ENCODE peak calls at places on chromosomes 13 and 19, in five cellular contexts. U is bronchial epithelial cell, W is PC-3, X is uterus, A is Peyer's patch. E is an unnamed sample. For H3K27me3 and H3K36me3, the result is how much of the 10 kb centered on the place peaks cover.

GRCh38 chr13:52830946-52831345 is 17.5 kb downstream of the PCDH8 start:
- DNase-seq in U (peak), W (peak), X (no peak), A (no peak), E (no peak)

GRCh38 chr13:28401303-28402056 is 93.4 kb downstream of the FLT1 start:
- DNase-seq in U (no peak), W (peak), X (no peak), A (no peak), E (no peak)

GRCh38 chr13:97477824-97478223 is 43.9 kb downstream of the RAP2A start:
- DNase-seq in U (no peak), W (no peak), X (no peak), A (no peak), E (no peak)

GRCh38 chr19:52941941-52942370 is 18.7 kb upstream of the ZNF888 start:
- DNase-seq in U (peak), W (peak), X (peak), A (peak), E (peak)

GRCh38 chr13:23087884-23088283 is 92.9 kb upstream of the SGCG start:
- DNase-seq in U (peak), W (peak), X (no peak), A (no peak), E (peak)

GRCh38 chr13:47794963-47795362 is 206.1 kb downstream of the SUCLA2 start:
- DNase-seq in U (no peak), W (peak), X (no peak), A (no peak), E (no peak)

GRCh38 chr19:58007285-58007684 is 4.7 kb upstream of the ZNF606 start:
- DNase-seq in U (no peak), W (no peak), X (no peak), A (no peak), E (no peak)

GRCh38 chr19:44912854-44913253 is 1.6 kb upstream of the APOC1 start:
- DNase-seq in U (no peak), W (no peak), X (no peak), A (no peak), E (no peak)

GRCh38 chr19:17560205-17560595 is 4.8 kb downstream of the COLGALT1 start:
- DNase-seq in U (peak), W (no peak), X (peak), A (no peak), E (no peak)

GRCh38 chr13:34521166-34521565 is 420.9 kb upstream of the NBEA start:
- DNase-seq in U (no peak), W (no peak), X (no peak), A (no peak), E (no peak)

GRCh38 chr13:44825951-44826350 is 163.3 kb downstream of the NUFIP1 start:
- DNase-seq in U (no peak), W (no peak), X (no peak), A (no peak), E (no peak)

GRCh38 chr13:89940383-89940782 is 1407.1 kb upstream of the MIR17HG start:
- DNase-seq in U (no peak), W (no peak), X (no peak), A (no peak), E (no peak)

GRCh38 chr19:8210660-8211101 is 1.5 kb downstream of the CERS4 start:
- DNase-seq in U (no peak), W (no peak), X (no peak), A (no peak), E (no peak)

GRCh38 chr13:94658926-94659649 is 53.3 kb downstream of the SOX21 start:
- DNase-seq in U (peak), W (peak), X (no peak), A (no peak), E (no peak)

GRCh38 chr19:28394705-28395104 is 818.2 kb downstream of the UQCRFS1 start:
- DNase-seq in U (no peak), W (no peak), X (no peak), A (no peak), E (no peak)

GRCh38 chr13:111965466-111966214 is 101.3 kb upstream of the SOX1 start:
- DNase-seq in U (no peak), W (no peak), X (no peak), A (no peak), E (no peak)

GRCh38 chr13:91245283-91245682 is 102.2 kb upstream of the MIR17HG start:
- DNase-seq in U (no peak), W (no peak), X (no peak), A (no peak), E (no peak)

GRCh38 chr13:45206340-45206739 is 5.5 kb upstream of the KCTD4 start:
- DNase-seq in U (peak), W (peak), X (no peak), A (no peak), E (no peak)

GRCh38 chr19:29549105-29550070 is 23.6 kb downstream of the VSTM2B start:
- DNase-seq in U (no peak), W (no peak), X (no peak), A (no peak), E (no peak)

GRCh38 chr13:48902421-48902820 is 73.3 kb upstream of the FNDC3A start:
- DNase-seq in U (peak), W (peak), X (no peak), A (no peak), E (no peak)

GRCh38 chr13:114015608-114016295 is 41.9 kb upstream of the C13orf46 start:
- DNase-seq in U (peak), W (peak), X (no peak), A (no peak), E (no peak)

GRCh38 chr13:71871180-71871754 is 4.3 kb upstream of the DACH1 start:
- DNase-seq in U (no peak), W (no peak), X (no peak), A (no peak), E (no peak)

GRCh38 chr19:28242317-28242927 is 970.5 kb downstream of the UQCRFS1 start:
- DNase-seq in U (peak), W (no peak), X (no peak), A (no peak), E (no peak)

GRCh38 chr13:38514575-38514974 is 164.9 kb downstream of the UFM1 start:
- DNase-seq in U (no peak), W (no peak), X (no peak), A (no peak), E (no peak)

GRCh38 chr19:3357362-3357730 is 9.0 kb upstream of the NFIC start:
- DNase-seq in U (no peak), W (no peak), X (no peak), A (no peak), E (no peak)
- H3K27me3 ChIP-seq in U (under half), W (under half), X (under half), A (under half), E (under half)

GRCh38 chr19:10325732-10326131 is 7.6 kb downstream of the RAVER1 start:
- DNase-seq in U (no peak), W (no peak), X (no peak), A (no peak), E (no peak)
- H3K36me3 ChIP-seq in U (under half), W (half or more), X (under half), A (half or more), E (half or more)

GRCh38 chr13:66704110-66704509 is 526.0 kb downstream of the PCDH9 start:
- DNase-seq in U (no peak), W (no peak), X (no peak), A (no peak), E (no peak)
- H3K4me3 ChIP-seq in U (no peak), W (no peak), X (no peak), A (no peak), E (no peak)

GRCh38 chr19:31351212-31352193 is 2.3 kb upstream of the TSHZ3 start:
- DNase-seq in U (peak), W (peak), X (peak), A (no peak), E (peak)

GRCh38 chr19:31352296-31352781 is 3.1 kb upstream of the TSHZ3 start:
- DNase-seq in U (no peak), W (no peak), X (no peak), A (no peak), E (no peak)

GRCh38 chr19:31353826-31354225 is 4.6 kb upstream of the TSHZ3 start:
- DNase-seq in U (no peak), W (no peak), X (no peak), A (no peak), E (no peak)

GRCh38 chr19:31354316-31354715 is 5.1 kb upstream of the TSHZ3 start:
- DNase-seq in U (no peak), W (no peak), X (no peak), A (no peak), E (no peak)

DNA sequence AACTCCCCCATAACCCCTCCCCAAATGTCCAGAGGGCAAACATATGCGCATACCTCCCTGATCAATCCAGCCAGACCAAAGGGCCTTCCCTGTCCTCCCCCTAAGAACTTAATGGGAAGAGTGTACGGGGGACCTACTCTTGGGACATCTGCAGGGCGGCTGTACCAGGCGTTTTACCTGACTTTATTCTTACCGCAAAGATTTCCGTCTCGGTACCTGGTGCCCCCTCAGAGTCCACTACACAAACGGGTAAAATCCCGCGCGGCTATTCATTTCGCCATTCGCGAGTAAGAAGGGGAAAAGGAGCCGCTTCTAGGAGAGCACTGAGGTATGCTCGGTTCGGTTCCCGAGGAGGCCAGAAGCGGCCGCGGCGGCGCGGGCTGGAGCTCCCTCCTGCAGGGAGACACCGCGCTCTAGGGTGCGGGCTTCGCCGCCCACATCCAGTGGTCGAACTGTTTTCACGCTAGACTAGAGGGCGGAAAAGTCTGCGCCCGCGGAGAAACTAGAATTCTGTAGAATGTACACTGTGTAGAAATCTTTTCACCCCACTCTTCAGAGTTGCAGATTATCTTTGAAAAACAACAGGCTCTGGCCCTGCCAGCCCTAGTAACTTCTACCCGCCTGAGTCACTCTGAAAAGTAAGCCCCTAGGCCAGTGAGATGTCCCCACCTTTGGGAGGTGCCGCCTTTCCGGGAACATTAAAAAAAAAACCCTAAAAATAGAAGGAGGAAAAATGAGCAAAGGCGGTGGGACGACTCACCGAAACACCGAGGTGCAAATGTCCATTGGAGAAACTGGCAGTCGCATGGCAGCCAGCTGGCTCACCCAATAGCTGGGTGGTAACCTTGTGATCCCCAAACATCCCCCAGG is 3.8 kb upstream of the TSHZ3 start:
- DNase-seq in U (no peak), W (no peak), X (no peak), A (no peak), E (no peak)
- H3K27me3 ChIP-seq in U (under half), W (under half), X (under half), A (under half), E (under half)

GRCh38 chr19:6676288-6676687 is 6.3 kb upstream of the TNFSF14 start:
- DNase-seq in U (no peak), W (no peak), X (no peak), A (no peak), E (no peak)
- H3K36me3 ChIP-seq in U (under half), W (under half), X (under half), A (under half), E (under half)